ENCODE peak calls at places on chromosome 5, in four cellular contexts. E is D341Med; L is CD4-positive, alpha-beta T cell; C is erythroblast. D is an unnamed sample.

GRCh38 chr5:133943475-133943817 is 25.0 kb downstream of the C5orf15 start:
- DNase-seq in E (no peak), L (no peak), C (no peak), D (no peak)

GRCh38 chr5:58493136-58493535 is 1.9 kb downstream of the GAPT start:
- DNase-seq in E (no peak), C (no peak), L (no peak), D (no peak)

GRCh38 chr5:174798411-174798930 is 74.1 kb downstream of the MSX2 start:
- DNase-seq in E (no peak), L (no peak), C (no peak), D (no peak)

GRCh38 chr5:14097998-14098471 is 45.1 kb upstream of the TRIO start:
- DNase-seq in L (no peak), E (no peak), C (no peak), D (no peak)

GRCh38 chr5:10990626-10991025 is 229.6 kb upstream of the DAP start:
- DNase-seq in C (no peak), E (no peak), L (no peak), D (no peak)

GRCh38 chr5:120994112-120994511 is 530.0 kb downstream of the PRR16 start:
- DNase-seq in E (no peak), C (no peak), L (no peak), D (no peak)

GRCh38 chr5:91092859-91093843 is 290.0 kb downstream of the ARRDC3 start:
- DNase-seq in C (no peak), L (no peak), E (no peak), D (no peak)

GRCh38 chr5:122153230-122153629 is 23.9 kb downstream of the ZNF474 start:
- DNase-seq in C (no peak), E (no peak), L (no peak), D (no peak)

GRCh38 chr5:83987513-83988292 is 267.0 kb upstream of the HAPLN1 start:
- DNase-seq in E (no peak), C (no peak), L (no peak), D (no peak)

GRCh38 chr5:162685302-162685701 is 617.7 kb downstream of the GABRG2 start:
- DNase-seq in E (no peak), L (no peak), C (no peak), D (no peak)

GRCh38 chr5:174794941-174795672 is 70.7 kb downstream of the MSX2 start:
- DNase-seq in E (no peak), C (no peak), L (no peak), D (no peak)

GRCh38 chr5:115573133-115573532 is 28.6 kb upstream of the FEM1C start:
- DNase-seq in L (no peak), E (no peak), C (no peak), D (no peak)

GRCh38 chr5:137320056-137321045 is 178.8 kb downstream of the SPOCK1 start:
- DNase-seq in E (peak), C (peak), L (no peak), D (peak)